ENCODE peak calls at places on chromosomes 5 and 9, in seven cellular contexts. F, H, U, V, P, Y and X are unnamed samples.
A peak's percentile ranks its signal among the peaks of the same experiment; 100 is the strongest.

GRCh38 chr9:25904701-25905100 is 226.5 kb upstream of the TUSC1 start:
- DNase-seq in F (no peak), H (no peak), U (no peak), V (no peak), P (no peak), Y (no peak), X (no peak)

GRCh38 chr5:96279796-96280542 is 153.1 kb downstream of the PCSK1 start:
- DNase-seq in F (no peak), H (no peak), U (peak; percentile 43), V (no peak), P (no peak), Y (no peak), X (no peak)

GRCh38 chr5:134420326-134420725 is 8.6 kb upstream of the CDKN2AIPNL start:
- DNase-seq in F (no peak), H (no peak), U (no peak), V (no peak), P (no peak), Y (no peak), X (no peak)

GRCh38 chr5:79517601-79518000 is 3.7 kb upstream of the HOMER1 start:
- DNase-seq in F (no peak), H (no peak), U (no peak), V (no peak), P (no peak), Y (no peak), X (no peak)

GRCh38 chr5:95611396-95611795 is 8.5 kb upstream of the GPR150 start:
- DNase-seq in F (no peak), H (no peak), U (no peak), V (no peak), P (no peak), Y (no peak), X (no peak)

GRCh38 chr9:98010450-98010849 is 27.3 kb downstream of the ANP32B start:
- DNase-seq in F (peak; percentile 62), H (no peak), U (peak; percentile 40), V (no peak), P (no peak), Y (no peak), X (peak; percentile 90)

GRCh38 chr5:40801771-40802562 is 3.8 kb upstream of the PRKAA1 start:
- DNase-seq in F (no peak), H (no peak), U (no peak), V (no peak), P (no peak), Y (no peak), X (no peak)

GRCh38 chr9:133880136-133880535 is 112.0 kb downstream of the VAV2 start:
- DNase-seq in F (no peak), H (no peak), U (no peak), V (no peak), P (no peak), Y (no peak), X (no peak)

GRCh38 chr9:124812401-124813016 is 35.6 kb downstream of the OLFML2A start:
- DNase-seq in F (no peak), H (peak; percentile 48), U (no peak), V (peak; percentile 95), P (no peak), Y (peak; percentile 84), X (peak; percentile 61)

GRCh38 chr9:96611302-96611701 is 8.3 kb downstream of the CDC14B start:
- DNase-seq in F (no peak), H (no peak), U (no peak), V (no peak), P (no peak), Y (no peak), X (no peak)

GRCh38 chr5:77558266-77558665 is 66.2 kb upstream of the WDR41 start:
- DNase-seq in F (no peak), H (no peak), U (no peak), V (no peak), P (no peak), Y (no peak), X (no peak)

GRCh38 chr5:43304520-43304919 is 8.7 kb downstream of the HMGCS1 start:
- DNase-seq in F (no peak), H (no peak), U (peak; percentile 41), V (no peak), P (no peak), Y (no peak), X (no peak)

GRCh38 chr5:32810812-32811211 is 99.7 kb downstream of the NPR3 start:
- DNase-seq in F (no peak), H (no peak), U (no peak), V (no peak), P (no peak), Y (no peak), X (no peak)

GRCh38 chr5:143676794-143677193 is 135.2 kb upstream of the HMHB1 start:
- DNase-seq in F (no peak), H (peak; percentile 25), U (no peak), V (no peak), P (no peak), Y (no peak), X (no peak)

GRCh38 chr5:132114150-132115121 is 40.8 kb downstream of the CSF2 start:
- DNase-seq in F (no peak), H (no peak), U (no peak), V (no peak), P (no peak), Y (no peak), X (no peak)

GRCh38 chr9:91176426-91176825 is 185.3 kb downstream of the AUH start:
- DNase-seq in F (no peak), H (no peak), U (no peak), V (no peak), P (no peak), Y (no peak), X (no peak)

GRCh38 chr5:119527346-119527745 is 75.0 kb downstream of the HSD17B4 start:
- DNase-seq in F (no peak), H (no peak), U (no peak), V (no peak), P (no peak), Y (no peak), X (no peak)

GRCh38 chr9:135275163-135275925 is 187.9 kb downstream of the OLFM1 start:
- DNase-seq in F (no peak), H (no peak), U (no peak), V (no peak), P (no peak), Y (no peak), X (no peak)

GRCh38 chr9:75239176-75239575 is 150.9 kb downstream of the OSTF1 start:
- DNase-seq in F (no peak), H (no peak), U (no peak), V (no peak), P (peak; percentile 64), Y (no peak), X (peak; percentile 42)

GRCh38 chr5:93899026-93899600 is 157.7 kb upstream of the POU5F2 start:
- DNase-seq in F (peak; percentile 2), H (no peak), U (peak; percentile 3), V (no peak), P (no peak), Y (no peak), X (no peak)

GRCh38 chr9:118595719-118596305 is 773.4 kb downstream of the BRINP1 start:
- DNase-seq in F (no peak), H (peak; percentile 0), U (no peak), V (no peak), P (no peak), Y (no peak), X (no peak)
- TF ChIP-seq CTCF in F (no peak), H (no peak), U (no peak), V (no peak), P (no peak), Y (no peak), X (peak; percentile 79)

GRCh38 chr9:99012957-99013512 is 69.3 kb downstream of the COL15A1 start:
- DNase-seq in F (no peak), H (no peak), U (no peak), V (no peak), P (no peak), Y (no peak), X (no peak)
- TF ChIP-seq CTCF in F (no peak), H (no peak), U (no peak), V (peak; percentile 54), P (no peak), Y (peak; percentile 32), X (peak; percentile 16)

DNA sequence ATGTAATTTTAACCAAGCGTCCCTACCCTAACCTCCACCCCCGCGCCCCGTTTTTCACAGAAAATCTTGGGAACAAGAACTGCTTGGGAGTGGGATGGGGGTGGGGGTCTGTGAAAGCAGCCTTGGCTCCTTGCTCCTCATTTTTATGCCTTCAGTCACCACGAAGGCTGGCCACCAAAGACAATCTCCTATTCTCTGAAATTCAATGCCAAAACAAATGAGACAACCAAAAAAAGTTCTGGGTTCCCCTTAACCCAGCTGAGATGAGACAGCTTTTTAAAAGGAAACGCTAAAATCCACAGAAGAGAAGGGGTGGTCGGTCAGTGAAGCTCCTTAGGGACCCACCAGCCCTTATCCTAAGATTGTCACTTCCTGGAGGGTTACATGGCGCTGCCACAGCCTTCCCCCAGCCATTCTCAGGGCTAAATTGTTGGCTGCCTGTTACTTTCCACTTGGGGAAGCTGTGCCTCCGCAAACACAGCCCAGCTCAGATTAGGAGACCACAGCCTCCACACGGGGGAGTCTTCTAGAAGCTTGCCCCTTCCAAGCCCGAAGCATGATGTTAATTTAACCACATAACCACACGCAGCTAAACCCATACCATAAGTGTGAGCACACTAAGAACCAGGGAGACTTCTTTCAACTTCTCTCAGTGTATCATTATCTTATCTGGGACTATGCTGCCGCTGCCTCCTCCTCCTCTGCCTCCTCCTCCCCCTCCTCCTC is 136.3 kb downstream of the FOXD1 start:
- DNase-seq in F (no peak), H (no peak), U (no peak), V (no peak), P (no peak), Y (no peak), X (no peak)
- TF ChIP-seq CTCF in F (no peak), H (no peak), U (no peak), V (no peak), P (no peak), Y (no peak), X (no peak)

DNA sequence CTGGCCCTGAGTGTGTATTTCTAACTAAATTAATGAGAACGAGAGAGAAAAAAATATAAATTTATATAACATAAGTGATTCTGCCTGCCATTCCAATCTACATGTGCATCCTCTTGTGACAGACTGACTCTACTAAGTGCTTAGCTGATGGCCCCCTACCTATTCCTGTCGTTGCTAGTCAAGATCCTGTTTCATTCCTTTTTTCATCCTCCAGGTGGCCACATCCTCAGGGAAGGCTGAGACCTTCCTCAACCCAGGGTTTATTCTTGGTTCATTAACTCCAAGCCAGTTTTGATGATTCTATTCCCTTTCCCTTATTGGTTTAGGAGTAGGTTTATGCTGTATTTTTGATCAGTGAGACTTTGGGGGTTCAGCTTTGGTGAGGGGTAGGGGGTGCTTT is 201.3 kb downstream of the C9orf152 start:
- DNase-seq in F (no peak), H (no peak), U (no peak), V (no peak), P (no peak), Y (no peak), X (no peak)
- TF ChIP-seq CTCF in F (no peak), H (no peak), U (no peak), V (no peak), P (no peak), Y (peak; percentile 42), X (peak; percentile 38)